ENCODE peak calls at places on chromosomes 3 and 15, in nine cellular contexts. E, C, I, J, D, K, M, T and Q are unnamed samples.

GRCh38 chr15:32802296-32802936 is 84.6 kb downstream of the GREM1 start:
- DNase-seq in T (peak), D (no peak), I (no peak), M (no peak), K (no peak), J (no peak), E (no peak), C (peak), Q (no peak)

GRCh38 chr15:80242132-80242769 is 9.8 kb downstream of the CTXND1 start:
- DNase-seq in C (peak), D (no peak), I (no peak), K (no peak), T (peak), J (no peak), M (no peak), E (peak), Q (no peak)

GRCh38 chr3:20326537-20326936 is 140.5 kb upstream of the SGO1 start:
- DNase-seq in J (no peak), M (no peak), K (no peak), T (no peak), C (peak), I (no peak), D (no peak), E (no peak), Q (no peak)

GRCh38 chr15:98866503-98866902 is 141.1 kb downstream of the PGPEP1L start:
- DNase-seq in C (peak), K (no peak), E (peak), I (peak), M (no peak), D (no peak), J (peak), T (no peak), Q (no peak)

GRCh38 chr15:78302579-78302978 is 3.2 kb upstream of the SKIC8 start:
- DNase-seq in J (no peak), K (no peak), T (no peak), E (no peak), C (peak), M (no peak), D (no peak), I (no peak), Q (no peak)

GRCh38 chr3:32442766-32443165 is 51.1 kb downstream of the CMTM7 start:
- DNase-seq in J (no peak), M (no peak), T (no peak), E (no peak), I (no peak), K (no peak), D (no peak), C (peak), Q (no peak)

GRCh38 chr3:58322793-58323192 is 9.9 kb upstream of the PXK start:
- DNase-seq in J (no peak), T (no peak), D (no peak), M (no peak), E (no peak), C (no peak), K (no peak), I (no peak), Q (no peak)

GRCh38 chr3:44554626-44555592 is at the start of gene ZKSCAN7:
- DNase-seq in K (peak), I (peak), D (peak), T (peak), E (peak), C (peak), M (peak), J (peak), Q (peak)

GRCh38 chr3:64399205-64399800 is 174.0 kb upstream of the PRICKLE2 start:
- DNase-seq in K (no peak), I (peak), E (peak), J (peak), T (peak), D (no peak), C (peak), M (no peak), Q (no peak)

GRCh38 chr3:41148446-41148845 is 50.9 kb upstream of the CTNNB1 start:
- DNase-seq in M (no peak), I (peak), T (no peak), E (no peak), K (no peak), D (peak), J (no peak), C (peak), Q (no peak)

GRCh38 chr3:118785415-118785814 is 249.2 kb downstream of the IGSF11 start:
- DNase-seq in I (no peak), J (no peak), C (no peak), T (no peak), K (no peak), M (no peak), D (no peak), E (no peak), Q (no peak)

GRCh38 chr15:76577879-76578512 is 241.4 kb downstream of the ISL2 start:
- DNase-seq in T (no peak), C (no peak), K (no peak), M (no peak), I (no peak), D (no peak), E (no peak), J (no peak), Q (no peak)

GRCh38 chr3:163622384-163622783 is 1455.9 kb downstream of the SI start:
- DNase-seq in J (no peak), C (no peak), M (no peak), K (no peak), D (no peak), E (peak), T (no peak), I (no peak), Q (no peak)

GRCh38 chr3:129277829-129278271 is 820 bp upstream of the HMCES start:
- DNase-seq in E (peak), K (no peak), T (peak), J (no peak), I (no peak), D (no peak), M (no peak), C (no peak), Q (no peak)

GRCh38 chr15:93730724-93731123 is 500.6 kb upstream of the MCTP2 start:
- DNase-seq in T (no peak), E (peak), C (no peak), M (no peak), K (no peak), I (no peak), J (no peak), D (no peak), Q (no peak)

GRCh38 chr3:9673752-9674151 is 24.4 kb downstream of the MTMR14 start:
- DNase-seq in D (no peak), K (no peak), I (no peak), C (no peak), E (no peak), M (no peak), J (no peak), T (no peak), Q (no peak)

GRCh38 chr15:40358492-40359353 is 704 bp downstream of the DISP2 start:
- DNase-seq in J (no peak), T (peak), K (no peak), D (no peak), E (peak), M (no peak), I (no peak), C (no peak), Q (no peak)

GRCh38 chr3:195133462-195133861 is 137.5 kb downstream of the XXYLT1 start:
- DNase-seq in I (no peak), J (peak), T (peak), M (no peak), K (no peak), E (no peak), C (peak), D (peak), Q (peak)

GRCh38 chr15:49045691-49046112 is 544 bp downstream of the SECISBP2L start:
- DNase-seq in J (peak), C (peak), T (no peak), I (peak), D (no peak), K (no peak), M (no peak), E (peak), Q (no peak)

GRCh38 chr3:55476515-55476914 is 10.6 kb downstream of the WNT5A start:
- DNase-seq in E (no peak), M (no peak), D (no peak), T (no peak), K (no peak), J (no peak), C (peak), I (peak), Q (no peak)